ENCODE peak calls at places on chromosomes 13 and 19, in six cellular contexts. D is mucosa of descending colon; U is upper lobe of left lung; H is cardiac fibroblast; J is CD4-positive, alpha-beta T cell; Z is A549. C is an unnamed sample.
A peak's percentile ranks its signal among the peaks of the same experiment; 100 is the strongest.

GRCh38 chr19:51514866-51515481 is 13.4 kb upstream of the SIGLEC12 start:
- DNase-seq in D (no peak), H (peak; percentile 71), J (no peak), U (no peak), Z (peak; percentile 63), C (no peak)

GRCh38 chr13:76512676-76513277 is 373.4 kb downstream of the KCTD12 start:
- DNase-seq in D (no peak), Z (peak; percentile 4), H (peak; percentile 97), U (no peak), J (no peak), C (no peak)

GRCh38 chr13:20461481-20461859 is 64.2 kb downstream of the CRYL1 start:
- DNase-seq in H (peak; percentile 32), Z (no peak), U (no peak), J (no peak), D (no peak), C (no peak)

GRCh38 chr13:79901336-79901735 is 420.4 kb downstream of the NDFIP2 start:
- DNase-seq in D (no peak), Z (no peak), H (peak; percentile 48), J (no peak), U (no peak), C (no peak)

GRCh38 chr13:110047511-110047910 is 259.4 kb downstream of the COL4A1 start:
- DNase-seq in Z (no peak), J (no peak), U (peak; percentile 84), H (peak; percentile 81), D (no peak), C (no peak)

GRCh38 chr19:42291437-42291815 is 10.5 kb upstream of the PRR19 start:
- DNase-seq in Z (no peak), H (no peak), J (no peak), U (no peak), D (peak; percentile 63), C (no peak)

GRCh38 chr19:6801397-6802086 is 29.0 kb downstream of the VAV1 start:
- DNase-seq in H (peak; percentile 15), D (peak; percentile 75), J (peak; percentile 66), Z (peak; percentile 87), U (peak; percentile 84), C (peak; percentile 89)

GRCh38 chr19:46678110-46678732 is 17.2 kb upstream of the DACT3 start:
- DNase-seq in D (peak; percentile 53), Z (peak; percentile 64), U (no peak), J (peak; percentile 48), H (no peak), C (peak; percentile 42)

GRCh38 chr13:33644607-33645543 is 173.1 kb upstream of the RFC3 start:
- DNase-seq in Z (no peak), H (peak; percentile 50), J (no peak), D (no peak), U (no peak), C (no peak)

GRCh38 chr13:109813663-109814062 is 27.3 kb upstream of the IRS2 start:
- DNase-seq in D (no peak), U (no peak), Z (no peak), J (no peak), H (no peak), C (no peak)

GRCh38 chr13:48750588-48751383 is 97.1 kb downstream of the CYSLTR2 start:
- DNase-seq in H (peak; percentile 49), J (no peak), Z (no peak), U (no peak), D (no peak), C (no peak)
- TF ChIP-seq CTCF in H (peak; percentile 23), J (no peak), Z (no peak), U (no peak), D (no peak), C (no peak)

GRCh38 chr19:33273881-33274662 is 28.3 kb downstream of the CEBPA start:
- DNase-seq in D (peak; percentile 81), U (peak; percentile 85), Z (peak; percentile 80), H (peak; percentile 93), J (no peak), C (no peak)
- TF ChIP-seq CTCF in D (no peak), U (no peak), Z (no peak), H (no peak), J (no peak), C (no peak)

DNA sequence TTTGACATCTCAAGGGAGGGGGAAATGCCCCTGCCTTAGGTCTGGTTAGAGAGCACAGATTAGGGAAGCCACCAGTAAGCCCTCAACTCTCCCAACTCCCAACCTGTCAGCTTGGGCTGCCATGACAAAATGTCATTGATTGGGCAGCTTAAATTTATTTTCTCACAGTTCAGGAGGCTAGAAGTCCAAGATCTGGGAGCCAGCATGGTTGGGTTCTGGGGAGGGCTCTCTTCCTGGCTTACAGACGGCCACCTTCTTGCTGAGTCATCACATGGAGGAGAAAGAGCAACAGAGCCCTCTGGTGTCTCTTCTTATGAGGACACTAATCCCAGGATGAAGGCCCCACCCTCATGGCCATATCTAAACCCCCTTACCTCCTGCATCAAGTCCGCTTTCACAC is 24.2 kb downstream of the C19orf12 start:
- DNase-seq in D (no peak), U (no peak), Z (peak; percentile 83), J (no peak), H (peak; percentile 80), C (no peak)
- TF ChIP-seq CTCF in D (no peak), U (peak; percentile 43), Z (peak; percentile 50), J (peak; percentile 55), H (peak; percentile 52), C (no peak)

GRCh38 chr19:9566729-9567128 is 17.6 kb downstream of the ZNF121 start:
- DNase-seq in J (no peak), Z (peak; percentile 17), U (no peak), D (no peak), H (no peak), C (no peak)
- TF ChIP-seq CTCF in J (no peak), Z (no peak), U (no peak), D (no peak), H (no peak), C (no peak)

DNA sequence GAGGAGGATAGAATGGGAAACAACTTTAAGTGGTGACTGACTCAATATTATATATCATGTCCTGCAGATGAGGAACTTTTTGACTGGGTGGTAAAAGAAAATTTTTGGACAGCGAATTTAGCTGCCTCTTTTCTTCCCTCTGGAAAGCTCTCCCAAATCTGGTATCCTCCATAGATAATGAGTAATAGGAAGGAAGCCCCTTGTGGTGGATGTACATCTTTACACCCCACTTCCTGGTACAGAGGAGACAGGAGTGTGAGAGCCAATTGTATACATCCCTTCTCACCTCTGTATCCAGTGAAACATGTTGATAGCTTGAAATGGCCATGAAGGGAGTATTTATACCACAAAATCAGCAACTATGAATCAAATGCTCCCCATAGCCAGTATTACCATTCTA is 17.2 kb upstream of the TDRD3 start:
- DNase-seq in Z (peak; percentile 2), D (no peak), U (no peak), H (no peak), J (no peak), C (no peak)
- TF ChIP-seq CTCF in Z (no peak), D (no peak), U (no peak), H (no peak), J (no peak), C (no peak)

GRCh38 chr13:94710881-94711560 is 1.3 kb downstream of the SOX21 start:
- DNase-seq in Z (peak; percentile 42), H (no peak), U (no peak), J (no peak), D (peak; percentile 37), C (no peak)
- TF ChIP-seq CTCF in Z (peak; percentile 50), H (no peak), U (no peak), J (no peak), D (no peak), C (no peak)

C was measured in activated B cell treated with CpG ODN at 0.5 μM for 24 hours.